ENCODE peak calls at places on chromosomes 12 and 14, in four cellular contexts. One of them, this sample, is unnamed.
A peak's percentile ranks its signal among the peaks of the same experiment; 100 is the strongest.

GRCh38 chr12:77724367-77724957 is 106.2 kb upstream of the NAV3 start:
- DNase-seq in T47D: no peak
- DNase-seq in ovary: no peak
- DNase-seq in heart left ventricle: no peak
- DNase-seq in this sample: no peak

GRCh38 chr14:92507174-92507768 is 6.3 kb upstream of the RIN3 start:
- DNase-seq in T47D: no peak
- DNase-seq in ovary: no peak
- DNase-seq in heart left ventricle: no peak
- DNase-seq in this sample: no peak

GRCh38 chr12:65022960-65023359 is 98.1 kb downstream of the WIF1 start:
- DNase-seq in T47D: no peak
- DNase-seq in ovary: no peak
- DNase-seq in heart left ventricle: no peak
- DNase-seq in this sample: no peak

GRCh38 chr12:124747426-124748161 is 116.1 kb downstream of the SCARB1 start:
- DNase-seq in T47D: no peak
- DNase-seq in ovary: no peak
- DNase-seq in heart left ventricle: no peak
- DNase-seq in this sample: no peak

GRCh38 chr14:94292526-94292871 is 569 bp downstream of the SERPINA10 start:
- DNase-seq in T47D: no peak
- DNase-seq in ovary: no peak
- DNase-seq in heart left ventricle: no peak
- DNase-seq in this sample: no peak

GRCh38 chr14:102363182-102363952 is 626 bp downstream of the TECPR2 start:
- DNase-seq in T47D: peak; percentile 33
- DNase-seq in ovary: no peak
- DNase-seq in heart left ventricle: peak; percentile 62
- DNase-seq in this sample: no peak

GRCh38 chr14:103023881-103024473 is 33.4 kb downstream of the CDC42BPB start:
- DNase-seq in T47D: no peak
- DNase-seq in ovary: no peak
- DNase-seq in heart left ventricle: peak; percentile 69
- DNase-seq in this sample: no peak

GRCh38 chr14:52551696-52552062 is 626 bp downstream of the TXNDC16 start:
- DNase-seq in T47D: peak; percentile 41
- DNase-seq in ovary: no peak
- DNase-seq in heart left ventricle: no peak
- DNase-seq in this sample: peak; percentile 21

GRCh38 chr14:80100681-80101080 is 110.6 kb downstream of the DIO2 start:
- DNase-seq in T47D: peak; percentile 2
- DNase-seq in ovary: no peak
- DNase-seq in heart left ventricle: no peak
- DNase-seq in this sample: no peak

GRCh38 chr14:29735459-29735858 is 192.2 kb downstream of the PRKD1 start:
- DNase-seq in T47D: no peak
- DNase-seq in ovary: no peak
- DNase-seq in heart left ventricle: no peak
- DNase-seq in this sample: no peak

GRCh38 chr12:93125126-93125525 is 196.0 kb upstream of the EEA1 start:
- DNase-seq in T47D: no peak
- DNase-seq in ovary: no peak
- DNase-seq in heart left ventricle: no peak
- DNase-seq in this sample: no peak

GRCh38 chr12:64229796-64230195 is 7.7 kb upstream of the KICS2 start:
- DNase-seq in T47D: no peak
- DNase-seq in ovary: no peak
- DNase-seq in heart left ventricle: no peak
- DNase-seq in this sample: no peak

GRCh38 chr12:64390275-64390851 is at the start of gene C12orf56:
- DNase-seq in T47D: no peak
- DNase-seq in ovary: no peak
- DNase-seq in heart left ventricle: no peak
- DNase-seq in this sample: no peak

GRCh38 chr12:51395283-51396230 is 4.4 kb upstream of the GALNT6 start:
- DNase-seq in T47D: no peak
- DNase-seq in ovary: no peak
- DNase-seq in heart left ventricle: no peak
- DNase-seq in this sample: no peak

GRCh38 chr14:68664225-68664681 is 128.6 kb downstream of the ZFP36L1 start:
- DNase-seq in T47D: no peak
- DNase-seq in ovary: peak; percentile 52
- DNase-seq in heart left ventricle: no peak
- DNase-seq in this sample: no peak

GRCh38 chr14:72740966-72741835 is 152.7 kb downstream of the DPF3 start:
- DNase-seq in T47D: no peak
- DNase-seq in ovary: no peak
- DNase-seq in heart left ventricle: no peak
- DNase-seq in this sample: no peak

GRCh38 chr14:101195309-101195724 is 291.8 kb upstream of the RTL1 start:
- DNase-seq in T47D: no peak
- DNase-seq in ovary: peak; percentile 8
- DNase-seq in heart left ventricle: no peak
- DNase-seq in this sample: no peak

GRCh38 chr12:89709994-89710872 is 1.6 kb upstream of the ATP2B1 start:
- DNase-seq in T47D: no peak
- DNase-seq in ovary: peak; percentile 60
- DNase-seq in heart left ventricle: no peak
- DNase-seq in this sample: peak; percentile 25

GRCh38 chr12:62191747-62192485 is 68.3 kb upstream of the USP15 start:
- DNase-seq in T47D: no peak
- DNase-seq in ovary: peak; percentile 19
- DNase-seq in heart left ventricle: peak; percentile 24
- DNase-seq in this sample: no peak

GRCh38 chr12:72540811-72541210 is 268.6 kb downstream of the TRHDE start:
- DNase-seq in T47D: no peak
- DNase-seq in ovary: no peak
- DNase-seq in heart left ventricle: no peak
- DNase-seq in this sample: no peak

GRCh38 chr14:68786491-68787234 is 6.2 kb downstream of the ZFP36L1 start:
- DNase-seq in T47D: no peak
- DNase-seq in ovary: peak; percentile 53
- DNase-seq in heart left ventricle: peak; percentile 29
- DNase-seq in this sample: no peak

GRCh38 chr14:91113829-91114078 is at the start of gene DGLUCY:
- DNase-seq in T47D: peak; percentile 40
- DNase-seq in ovary: peak; percentile 72
- DNase-seq in heart left ventricle: peak; percentile 91
- DNase-seq in this sample: no peak

GRCh38 chr12:95131589-95132335 is 58.3 kb upstream of the NR2C1 start:
- DNase-seq in T47D: no peak
- DNase-seq in ovary: no peak
- DNase-seq in heart left ventricle: no peak
- DNase-seq in this sample: no peak

GRCh38 chr12:11651785-11652184 is 2.3 kb downstream of the ETV6 start:
- DNase-seq in T47D: no peak
- DNase-seq in ovary: no peak
- DNase-seq in heart left ventricle: no peak
- DNase-seq in this sample: no peak

GRCh38 chr14:104085032-104085888 is at the start of gene ASPG:
- DNase-seq in T47D: peak; percentile 87
- DNase-seq in ovary: peak; percentile 84
- DNase-seq in heart left ventricle: peak; percentile 73
- DNase-seq in this sample: no peak

GRCh38 chr14:24075485-24076301 is 4.3 kb downstream of the CPNE6 start:
- DNase-seq in T47D: no peak
- DNase-seq in ovary: no peak
- DNase-seq in heart left ventricle: no peak
- DNase-seq in this sample: no peak

GRCh38 chr12:14959126-14959440 is 2.3 kb downstream of the ARHGDIB start:
- DNase-seq in T47D: no peak
- DNase-seq in ovary: no peak
- DNase-seq in heart left ventricle: no peak
- DNase-seq in this sample: no peak

GRCh38 chr14:65991124-65991523 is 495.0 kb upstream of the CCDC196 start:
- DNase-seq in T47D: no peak
- DNase-seq in ovary: no peak
- DNase-seq in heart left ventricle: no peak
- DNase-seq in this sample: no peak

GRCh38 chr14:85315290-85315689 is 214.7 kb upstream of the FLRT2 start:
- DNase-seq in T47D: no peak
- DNase-seq in ovary: no peak
- DNase-seq in heart left ventricle: no peak
- DNase-seq in this sample: no peak

GRCh38 chr14:32697704-32698103 is 241.0 kb upstream of the NPAS3 start:
- DNase-seq in T47D: no peak
- DNase-seq in ovary: no peak
- DNase-seq in heart left ventricle: no peak
- DNase-seq in this sample: no peak

GRCh38 chr12:72207756-72208155 is 64.4 kb upstream of the TRHDE start:
- DNase-seq in T47D: no peak
- DNase-seq in ovary: no peak
- DNase-seq in heart left ventricle: no peak
- DNase-seq in this sample: no peak

This sample was measured in central memory CD4-positive, alpha-beta T cell.